ENCODE peak calls at places on chromosomes 3 and 15, in seven cellular contexts. L is K562, T is ovary, W is testis, K is erythroblast, B is IMR-90, V is lower leg skin. E is an unnamed sample.

GRCh38 chr3:112090899-112091586 is 4.9 kb downstream of the C3orf52 start:
- DNase-seq in B (no peak), K (no peak), W (no peak), V (no peak), T (no peak), L (no peak), E (peak; percentile 43)

GRCh38 chr3:178270838-178271237 is 265.4 kb upstream of the KCNMB2 start:
- DNase-seq in L (no peak), W (no peak), K (no peak), V (no peak), T (no peak), B (peak; percentile 25), E (no peak)

GRCh38 chr3:55065331-55065730 is 137.5 kb upstream of the LRTM1 start:
- DNase-seq in V (no peak), L (no peak), W (no peak), B (no peak), T (no peak), K (no peak), E (no peak)

GRCh38 chr3:102979682-102980378 is 545.0 kb downstream of the ZPLD1 start:
- DNase-seq in B (peak; percentile 84), K (no peak), L (no peak), W (peak; percentile 57), V (peak; percentile 91), T (peak; percentile 78), E (peak; percentile 81)

GRCh38 chr15:85458764-85459163 is 78.4 kb downstream of the AKAP13 start:
- DNase-seq in B (no peak), L (no peak), T (no peak), W (no peak), K (no peak), V (no peak), E (no peak)

GRCh38 chr3:87025636-87026035 is 34.7 kb upstream of the VGLL3 start:
- DNase-seq in K (no peak), W (no peak), L (no peak), T (no peak), B (no peak), V (no peak), E (no peak)

GRCh38 chr3:150407051-150407817 is 864 bp upstream of the TSC22D2 start:
- DNase-seq in B (peak; percentile 22), V (no peak), L (peak; percentile 46), W (no peak), T (no peak), K (peak; percentile 72), E (no peak)

GRCh38 chr3:32296251-32297204 is 58.0 kb downstream of the CMTM8 start:
- DNase-seq in B (peak; percentile 55), L (peak; percentile 82), V (peak; percentile 91), K (peak; percentile 62), W (peak; percentile 69), T (peak; percentile 65), E (peak; percentile 67)

GRCh38 chr3:180059351-180059750 is 22.6 kb upstream of the PEX5L start:
- DNase-seq in T (no peak), B (peak; percentile 3), K (no peak), W (no peak), L (no peak), V (no peak), E (no peak)

GRCh38 chr3:87246662-87247061 is 19.6 kb downstream of the CHMP2B start:
- DNase-seq in W (no peak), L (no peak), K (no peak), B (no peak), V (no peak), T (no peak), E (no peak)

GRCh38 chr3:178968996-178969700 is 102.5 kb downstream of the ZMAT3 start:
- DNase-seq in W (no peak), K (no peak), V (no peak), L (no peak), T (no peak), B (no peak), E (no peak)

GRCh38 chr15:83943849-83944404 is 290.0 kb downstream of the ADAMTSL3 start:
- DNase-seq in T (no peak), W (no peak), K (no peak), V (no peak), B (peak; percentile 67), L (no peak), E (no peak)

GRCh38 chr15:70156781-70157261 is 59.1 kb upstream of the TLE3 start:
- DNase-seq in V (no peak), W (peak; percentile 77), K (no peak), B (peak; percentile 34), T (peak; percentile 73), L (no peak), E (peak; percentile 80)

GRCh38 chr3:149377408-149378111 is at the start of gene TM4SF1:
- DNase-seq in L (no peak), T (peak; percentile 61), W (no peak), B (peak; percentile 97), K (no peak), V (peak; percentile 88), E (peak; percentile 89)

GRCh38 chr3:72338942-72339749 is 509.1 kb downstream of the SHQ1 start:
- DNase-seq in T (no peak), L (peak; percentile 84), K (peak; percentile 58), B (peak; percentile 97), W (no peak), V (peak; percentile 87), E (peak; percentile 34)
- TF ChIP-seq POLR2A in T (no peak), L (no peak), K (no peak), B (no peak), W (no peak), V (no peak), E (no peak)

DNA sequence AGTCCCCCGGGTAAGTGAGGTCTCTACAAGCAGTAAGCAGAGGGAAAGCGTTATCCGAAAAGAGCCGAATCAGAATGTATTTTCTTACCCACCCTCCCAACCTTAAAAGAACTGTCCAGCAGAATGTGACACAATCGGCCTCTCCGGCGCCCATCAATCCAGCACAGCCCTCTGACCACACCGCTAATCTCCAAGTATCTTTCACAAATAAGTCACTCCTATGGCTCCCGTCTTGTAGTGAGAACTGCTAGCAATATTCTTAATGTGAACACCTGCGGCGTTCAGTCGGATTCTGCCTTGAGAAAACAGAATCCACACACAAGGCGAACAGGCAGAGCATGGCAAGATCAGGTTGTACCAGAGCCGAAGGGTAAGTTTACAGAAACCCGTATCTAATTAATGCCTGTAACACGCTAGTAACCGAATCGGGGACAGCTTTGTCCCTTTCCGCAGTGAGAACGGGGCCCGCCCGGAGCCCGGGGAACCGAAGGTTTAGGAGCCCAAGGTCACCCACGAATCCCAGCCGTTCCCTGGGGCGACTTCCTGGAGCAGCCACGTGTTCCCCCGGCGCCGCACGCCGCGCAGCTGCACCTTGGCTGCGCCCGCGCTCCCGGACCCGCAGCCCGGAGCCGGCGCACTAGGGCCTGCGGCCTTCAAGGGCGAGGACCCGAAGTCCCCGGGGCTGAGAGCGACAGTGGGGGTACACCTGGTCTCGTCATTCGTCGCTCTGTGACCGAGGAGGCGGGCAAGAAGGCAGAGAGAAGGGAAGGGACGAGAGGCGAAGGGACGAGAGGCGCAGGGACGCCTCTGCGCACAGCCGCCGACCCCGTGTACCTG is 675 bp downstream of the TFRC start:
- DNase-seq in K (peak; percentile 71), L (peak; percentile 44), T (peak; percentile 75), V (peak; percentile 93), B (peak; percentile 38), W (peak; percentile 74), E (peak; percentile 80)
- TF ChIP-seq POLR2A in K (no peak), L (no peak), T (no peak), V (no peak), B (no peak), W (no peak), E (no peak)

GRCh38 chr3:128764863-128765262 is 38.9 kb downstream of the RAB7A start:
- DNase-seq in L (no peak), K (no peak), T (no peak), B (no peak), W (no peak), V (peak; percentile 80), E (no peak)

GRCh38 chr3:128768471-128768870 is 42.5 kb downstream of the RAB7A start:
- DNase-seq in K (no peak), L (no peak), V (no peak), B (no peak), W (no peak), T (no peak), E (no peak)

GRCh38 chr3:128767351-128767750 is 41.4 kb downstream of the RAB7A start:
- DNase-seq in L (no peak), B (no peak), W (no peak), T (no peak), K (no peak), V (no peak), E (no peak)

GRCh38 chr3:128775241-128775640 is 49.3 kb downstream of the RAB7A start:
- DNase-seq in K (no peak), T (no peak), B (no peak), L (no peak), W (no peak), V (no peak), E (no peak)

GRCh38 chr3:128770387-128770786 is 44.4 kb downstream of the RAB7A start:
- DNase-seq in K (no peak), V (no peak), L (no peak), B (no peak), T (no peak), W (no peak), E (no peak)
- TF ChIP-seq POLR2A in K (no peak), V (no peak), L (no peak), B (no peak), T (no peak), W (no peak), E (no peak)

GRCh38 chr3:49027634-49028033 is 1.6 kb downstream of the IMPDH2 start:
- DNase-seq in K (no peak), T (no peak), L (no peak), B (no peak), V (no peak), W (no peak), E (no peak)
- TF ChIP-seq POLR2A in K (no peak), T (no peak), L (no peak), B (no peak), V (no peak), W (no peak), E (no peak)

GRCh38 chr3:140916603-140917002 is 25.0 kb upstream of the SLC25A36 start:
- DNase-seq in T (no peak), V (no peak), W (no peak), L (no peak), K (no peak), B (no peak), E (no peak)
- TF ChIP-seq POLR2A in T (no peak), V (no peak), W (no peak), L (no peak), K (no peak), B (no peak), E (no peak)

DNA sequence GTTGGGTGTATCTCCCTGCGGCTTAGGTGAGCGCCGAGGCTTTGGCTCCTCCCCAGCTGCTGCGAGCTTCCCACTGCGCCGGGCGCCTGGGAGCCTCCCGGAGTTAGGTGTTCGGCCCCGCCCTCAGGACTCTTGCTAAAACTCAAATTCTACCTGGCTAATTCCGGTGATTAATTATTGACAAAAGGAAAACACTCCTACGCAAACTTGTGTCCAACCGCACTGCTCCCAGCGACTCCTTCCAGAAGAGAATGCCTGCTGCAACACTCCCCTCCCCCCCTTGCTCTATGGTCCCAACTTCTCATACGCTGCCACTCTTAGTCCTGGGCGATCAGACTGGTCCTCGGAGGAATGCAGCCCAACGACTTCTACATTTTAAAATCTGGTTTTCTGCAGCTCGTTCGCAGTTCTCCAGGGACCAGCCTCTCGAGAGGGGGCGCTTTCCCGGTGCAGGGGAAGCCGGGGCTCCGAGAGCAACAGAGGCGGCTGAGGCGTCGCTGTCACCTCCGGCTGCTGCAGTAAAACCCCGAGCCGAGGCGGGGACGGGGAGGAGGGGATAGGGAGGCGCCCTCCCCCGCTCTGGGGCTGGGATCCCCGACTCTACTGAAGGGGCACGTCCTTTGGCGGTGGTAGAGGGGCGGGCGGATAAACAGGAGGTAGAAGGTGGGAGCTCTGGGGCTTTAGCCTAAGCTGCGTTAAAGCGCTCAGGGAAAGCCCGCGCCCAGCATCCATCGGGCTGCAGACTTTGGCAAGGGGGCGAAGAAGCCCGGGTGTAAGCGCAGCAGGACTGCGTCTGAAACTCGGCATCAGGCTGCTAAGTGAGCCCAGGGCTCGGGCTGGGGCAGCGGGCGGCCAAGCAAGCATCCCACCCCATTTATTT is at the start of gene SPTSSB:
- DNase-seq in L (peak; percentile 9), B (no peak), K (no peak), W (no peak), T (no peak), V (peak; percentile 89), E (peak; percentile 56)
- TF ChIP-seq POLR2A in L (no peak), B (no peak), K (no peak), W (no peak), T (no peak), V (no peak), E (peak; percentile 21)